ENCODE peak calls at places on chromosomes 7 and 10, in seven cellular contexts. U is GM23338, Q is GM23248, H is fibroblast of lung, F is A673, M is HCT116, R is mammary epithelial cell. Z is an unnamed sample.

GRCh38 chr7:128014864-128015263 is 16.4 kb downstream of the LRRC4 start:
- DNase-seq in U (no peak), Q (no peak), H (peak; percentile 52), F (no peak), M (no peak), R (peak; percentile 39), Z (no peak)

GRCh38 chr10:29767958-29768357 is 133.2 kb upstream of the SVIL start:
- DNase-seq in U (no peak), Q (no peak), H (no peak), F (no peak), M (no peak), R (no peak), Z (no peak)

GRCh38 chr7:75806560-75807307 is 6.9 kb downstream of the CCL24 start:
- DNase-seq in U (peak; percentile 41), Q (no peak), H (no peak), F (no peak), M (no peak), R (no peak), Z (no peak)

GRCh38 chr10:86954681-86955500 is 2.5 kb downstream of the MMRN2 start:
- DNase-seq in U (no peak), Q (no peak), H (no peak), F (no peak), M (no peak), R (no peak), Z (peak; percentile 13)

GRCh38 chr7:91784469-91784868 is 96.0 kb downstream of the MTERF1 start:
- DNase-seq in U (no peak), Q (peak; percentile 86), H (peak; percentile 80), F (peak; percentile 82), M (peak; percentile 34), R (peak; percentile 53), Z (peak; percentile 58)

GRCh38 chr10:50554995-50555568 is 68.7 kb downstream of the SGMS1 start:
- DNase-seq in U (peak; percentile 64), Q (peak; percentile 64), H (peak; percentile 57), F (no peak), M (no peak), R (no peak), Z (no peak)

GRCh38 chr10:16689636-16690035 is 127.6 kb downstream of the RSU1 start:
- DNase-seq in U (no peak), Q (no peak), H (no peak), F (no peak), M (no peak), R (no peak), Z (no peak)

GRCh38 chr7:39651262-39651661 is 27.9 kb downstream of the RALA start:
- DNase-seq in U (no peak), Q (peak; percentile 67), H (peak; percentile 82), F (no peak), M (no peak), R (no peak), Z (no peak)

GRCh38 chr10:77416327-77417135 is 221.1 kb downstream of the KCNMA1 start:
- DNase-seq in U (no peak), Q (peak; percentile 94), H (peak; percentile 74), F (no peak), M (no peak), R (peak; percentile 69), Z (no peak)

GRCh38 chr10:33460461-33461294 is 126.2 kb upstream of the NRP1 start:
- DNase-seq in U (no peak), Q (peak; percentile 90), H (peak; percentile 64), F (no peak), M (no peak), R (no peak), Z (peak; percentile 33)

GRCh38 chr10:5481121-5481520 is 18.2 kb downstream of the CALML5 start:
- DNase-seq in U (no peak), Q (no peak), H (no peak), F (no peak), M (no peak), R (no peak), Z (no peak)

GRCh38 chr7:107332488-107333269 is 137.2 kb upstream of the GPR22 start:
- DNase-seq in U (no peak), Q (no peak), H (no peak), F (no peak), M (no peak), R (no peak), Z (no peak)

DNA sequence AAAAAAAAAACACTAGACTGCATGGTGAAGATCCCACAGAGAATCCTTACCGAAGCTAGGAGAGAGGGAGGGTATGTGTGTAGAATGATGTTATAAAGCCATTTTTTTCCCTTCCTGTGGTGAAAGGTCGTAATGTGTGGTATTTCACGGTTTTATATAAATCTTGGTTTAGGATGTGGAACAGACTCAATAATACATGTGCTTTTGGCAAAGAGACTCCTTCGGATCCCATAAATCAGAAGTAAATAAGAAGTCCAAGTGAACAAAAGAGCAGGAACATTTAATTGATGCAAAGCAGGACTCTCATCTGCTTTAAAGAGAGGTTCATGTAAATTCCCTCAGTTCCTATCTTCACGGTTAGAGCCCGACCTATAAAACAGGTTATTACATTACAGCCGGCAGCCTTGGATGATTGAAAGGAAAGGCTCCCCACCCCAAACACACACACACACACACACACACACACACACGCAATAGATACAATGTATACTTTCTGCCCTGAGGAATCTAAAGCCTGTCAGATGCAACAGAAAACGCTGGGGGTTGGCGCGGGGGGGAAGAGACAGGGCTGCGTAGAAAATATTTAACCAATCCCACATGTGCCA is 8.7 kb downstream of the DLX5 start:
- DNase-seq in U (peak; percentile 5), Q (no peak), H (no peak), F (peak; percentile 77), M (no peak), R (no peak), Z (no peak)
- TF ChIP-seq EZH2 in U (peak; percentile 76), Q (peak; percentile 72), H (no peak), F (no peak), M (no peak), R (no peak), Z (no peak)

GRCh38 chr7:1010226-1010625 is 27.2 kb downstream of the CYP2W1 start:
- DNase-seq in U (no peak), Q (no peak), H (no peak), F (no peak), M (no peak), R (no peak), Z (no peak)
- TF ChIP-seq EZH2 in U (no peak), Q (no peak), H (no peak), F (no peak), M (no peak), R (no peak), Z (no peak)

GRCh38 chr10:133159950-133160812 is at the start of gene KNDC1:
- DNase-seq in U (peak; percentile 75), Q (peak; percentile 72), H (peak; percentile 15), F (no peak), M (no peak), R (no peak), Z (peak; percentile 79)
- TF ChIP-seq EZH2 in U (no peak), Q (no peak), H (no peak), F (no peak), M (no peak), R (no peak), Z (no peak)

GRCh38 chr10:26448706-26449435 is 10.7 kb downstream of the APBB1IP start:
- DNase-seq in U (peak; percentile 19), Q (no peak), H (no peak), F (no peak), M (no peak), R (no peak), Z (no peak)

GRCh38 chr10:26441491-26442214 is 3.5 kb downstream of the APBB1IP start:
- DNase-seq in U (no peak), Q (peak; percentile 87), H (no peak), F (no peak), M (no peak), R (no peak), Z (no peak)

GRCh38 chr10:26446258-26446657 is 8.1 kb downstream of the APBB1IP start:
- DNase-seq in U (no peak), Q (no peak), H (no peak), F (no peak), M (no peak), R (no peak), Z (no peak)

GRCh38 chr10:26448292-26448691 is 10.2 kb downstream of the APBB1IP start:
- DNase-seq in U (no peak), Q (no peak), H (no peak), F (no peak), M (no peak), R (no peak), Z (no peak)

DNA sequence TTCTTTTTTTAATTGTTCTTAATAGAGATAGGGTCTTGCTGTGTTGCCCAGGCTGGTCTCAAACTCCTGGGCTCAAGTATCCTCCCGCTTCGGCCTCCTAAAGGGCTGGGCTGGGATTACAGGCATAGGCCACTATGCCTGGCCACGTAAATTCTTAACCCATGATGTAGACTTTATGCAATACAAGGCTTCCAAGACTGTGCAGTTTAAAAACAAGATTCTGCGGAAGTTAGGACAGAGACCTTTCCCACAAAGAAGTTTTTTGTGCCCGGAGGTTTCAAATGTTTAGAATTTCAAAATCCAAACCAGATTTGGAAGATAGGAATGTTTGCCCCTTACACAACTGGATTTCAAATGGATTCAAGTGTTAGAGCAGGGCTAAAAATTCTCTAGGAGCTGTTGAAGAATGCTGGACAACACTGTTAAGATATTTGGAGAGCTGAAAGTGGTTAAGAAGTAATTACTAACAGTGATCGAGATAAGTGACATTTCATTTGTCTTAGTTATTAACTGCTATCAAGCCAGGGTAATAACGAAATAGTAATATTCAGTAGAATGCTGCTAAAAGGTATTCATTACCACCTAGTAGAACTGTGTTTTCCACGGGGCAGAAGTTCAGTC is 7.4 kb downstream of the APBB1IP start:
- DNase-seq in U (no peak), Q (peak; percentile 55), H (no peak), F (no peak), M (no peak), R (no peak), Z (no peak)
- TF ChIP-seq EZH2 in U (no peak), Q (no peak), H (no peak), F (no peak), M (no peak), R (no peak), Z (no peak)

Z was measured in hepatocyte.